ENCODE peak calls at places on chromosomes 2 and 18, in six cellular contexts. X, C, D, M, N and K are unnamed samples.

GRCh38 chr2:157438907-157439791 is 4.7 kb downstream of the CYTIP start:
- DNase-seq in X (no peak), C (peak), D (no peak), M (peak), N (no peak), K (no peak)

GRCh38 chr18:63220903-63221302 is 98.7 kb downstream of the BCL2 start:
- DNase-seq in X (no peak), C (no peak), D (no peak), M (no peak), N (no peak), K (no peak)

GRCh38 chr18:74082476-74083070 is 65.1 kb downstream of the FBXO15 start:
- DNase-seq in X (peak), C (peak), D (peak), M (peak), N (peak), K (peak)

GRCh38 chr2:144592500-144593256 is 72.8 kb upstream of the ZEB2 start:
- DNase-seq in X (no peak), C (no peak), D (no peak), M (no peak), N (no peak), K (no peak)

GRCh38 chr2:173397539-173397938 is 42.9 kb downstream of the CDCA7 start:
- DNase-seq in X (peak), C (no peak), D (peak), M (peak), N (no peak), K (no peak)

GRCh38 chr2:95728878-95729511 is 137.2 kb downstream of the TRIM43 start:
- DNase-seq in X (peak), C (peak), D (peak), M (peak), N (peak), K (peak)

GRCh38 chr2:181411105-181411849 is 45.9 kb upstream of the ITGA4 start:
- DNase-seq in X (no peak), C (no peak), D (peak), M (peak), N (no peak), K (peak)

GRCh38 chr18:53134711-53135110 is 794.7 kb downstream of the DCC start:
- DNase-seq in X (no peak), C (no peak), D (no peak), M (no peak), N (no peak), K (no peak)

GRCh38 chr2:232489516-232490220 is 2.0 kb upstream of the ECEL1 start:
- DNase-seq in X (no peak), C (no peak), D (no peak), M (no peak), N (no peak), K (no peak)

GRCh38 chr2:18545384-18545783 is 15.1 kb downstream of the RDH14 start:
- DNase-seq in X (peak), C (peak), D (no peak), M (no peak), N (no peak), K (no peak)

GRCh38 chr2:196758474-196759377 is 40.8 kb downstream of the GTF3C3 start:
- DNase-seq in X (peak), C (peak), D (no peak), M (no peak), N (no peak), K (no peak)

GRCh38 chr18:75678662-75679061 is 251.2 kb upstream of the SMIM21 start:
- DNase-seq in X (no peak), C (no peak), D (no peak), M (peak), N (no peak), K (no peak)

GRCh38 chr2:36459725-36460137 is 104.2 kb downstream of the CRIM1 start:
- DNase-seq in X (peak), C (peak), D (peak), M (peak), N (no peak), K (peak)

GRCh38 chr18:30016179-30016578 is 1026.4 kb downstream of the DSC3 start:
- DNase-seq in X (peak), C (no peak), D (no peak), M (no peak), N (no peak), K (no peak)

GRCh38 chr2:65722028-65722427 is 289.6 kb upstream of the SPRED2 start:
- DNase-seq in X (peak), C (no peak), D (peak), M (no peak), N (no peak), K (peak)

GRCh38 chr2:10977636-10978035 is 65.9 kb downstream of the KCNF1 start:
- DNase-seq in X (no peak), C (no peak), D (peak), M (no peak), N (no peak), K (peak)

GRCh38 chr2:181680937-181681811 is 857 bp upstream of the NEUROD1 start:
- DNase-seq in X (no peak), C (no peak), D (no peak), M (no peak), N (no peak), K (no peak)

GRCh38 chr2:74045454-74045853 is 60.7 kb downstream of the TET3 start:
- DNase-seq in X (peak), C (no peak), D (no peak), M (no peak), N (no peak), K (no peak)